ENCODE peak calls at places on chromosomes 12 and 14, in eight cellular contexts. E, Y, M, C, Q, B, W and I are unnamed samples.

GRCh38 chr14:94322648-94323570 is at the start of gene SERPINA6:
- DNase-seq in E (no peak), Y (no peak), C (no peak), W (no peak), M (no peak), B (no peak), Q (no peak), I (peak; percentile 46)

GRCh38 chr14:52069617-52070431 is 965 bp upstream of the NID2 start:
- DNase-seq in B (peak; percentile 44), W (peak; percentile 56), E (no peak), Q (no peak), M (no peak), Y (peak; percentile 36), C (no peak), I (peak; percentile 27)

GRCh38 chr14:59015482-59015881 is 173.0 kb upstream of the DAAM1 start:
- DNase-seq in E (no peak), Q (no peak), Y (no peak), C (no peak), W (no peak), B (no peak), M (no peak), I (no peak)

GRCh38 chr14:95516554-95517209 is at the start of gene SYNE3:
- DNase-seq in M (peak; percentile 57), Y (peak; percentile 73), B (no peak), E (peak; percentile 64), W (no peak), Q (no peak), C (peak; percentile 73), I (peak; percentile 78)

GRCh38 chr14:93889739-93890138 is 37.4 kb upstream of the FAM181A start:
- DNase-seq in C (no peak), M (no peak), Q (no peak), Y (no peak), E (no peak), W (no peak), B (no peak), I (no peak)

GRCh38 chr14:86574026-86574777 is 1044.3 kb downstream of the FLRT2 start:
- DNase-seq in E (no peak), M (no peak), C (no peak), B (no peak), Y (no peak), W (no peak), Q (no peak), I (no peak)

GRCh38 chr14:103870144-103870876 is 22.9 kb upstream of the PPP1R13B start:
- DNase-seq in W (no peak), Y (no peak), C (no peak), B (no peak), E (no peak), M (no peak), Q (no peak), I (no peak)

GRCh38 chr12:4269279-4269991 is 4.1 kb upstream of the CCND2 start:
- DNase-seq in B (peak; percentile 90), M (peak; percentile 88), C (peak; percentile 83), E (peak; percentile 82), Q (peak; percentile 35), Y (peak; percentile 95), W (peak; percentile 76), I (peak; percentile 93)

GRCh38 chr14:79011091-79011919 is 841.1 kb downstream of the NRXN3 start:
- DNase-seq in Y (no peak), E (no peak), W (peak; percentile 57), M (no peak), C (no peak), Q (peak; percentile 63), B (no peak), I (peak; percentile 18)

GRCh38 chr14:24889843-24890242 is 160.1 kb downstream of the STXBP6 start:
- DNase-seq in M (no peak), B (no peak), Y (no peak), E (no peak), Q (no peak), W (no peak), C (no peak), I (no peak)

GRCh38 chr14:79028281-79028680 is 858.1 kb downstream of the NRXN3 start:
- DNase-seq in W (no peak), B (no peak), Q (no peak), Y (no peak), E (no peak), M (no peak), C (no peak), I (no peak)

GRCh38 chr12:91952916-91953315 is 192.7 kb downstream of the BTG1 start:
- DNase-seq in Q (no peak), B (no peak), E (no peak), M (no peak), Y (no peak), C (no peak), W (no peak), I (peak; percentile 32)

GRCh38 chr14:72638021-72638420 is 255.9 kb downstream of the DPF3 start:
- DNase-seq in E (no peak), M (no peak), W (no peak), C (no peak), Q (peak; percentile 40), B (no peak), Y (no peak), I (no peak)